ENCODE peak calls at places on chromosomes 3 and 15, in five cellular contexts. Q is dorsolateral prefrontal cortex, S is SW480, D is LoVo, F is MV-4-11. B is an unnamed sample.

GRCh38 chr3:27483117-27484001 is 825 bp downstream of the SLC4A7 start:
- DNase-seq in F (peak; percentile 57), D (peak; percentile 37), Q (no peak), S (peak; percentile 72), B (peak; percentile 64)

GRCh38 chr3:128491071-128491899 is 1.7 kb downstream of the GATA2 start:
- DNase-seq in Q (no peak), D (no peak), S (no peak), F (no peak), B (peak; percentile 48)

GRCh38 chr3:129888739-129889138 is 4.8 kb downstream of the TMCC1 start:
- DNase-seq in S (peak; percentile 85), D (peak; percentile 73), F (peak; percentile 12), Q (no peak), B (no peak)

GRCh38 chr3:150319900-150320299 is 88.2 kb upstream of the TSC22D2 start:
- DNase-seq in D (peak; percentile 90), S (peak; percentile 58), F (no peak), Q (no peak), B (no peak)

GRCh38 chr15:66655997-66656396 is 46.0 kb upstream of the SMAD6 start:
- DNase-seq in S (no peak), D (no peak), F (no peak), Q (no peak), B (no peak)

GRCh38 chr3:16069149-16069922 is 105.1 kb upstream of the GALNT15 start:
- DNase-seq in Q (no peak), F (no peak), D (peak; percentile 52), S (peak; percentile 83), B (no peak)

GRCh38 chr3:130748981-130749380 is 2.4 kb upstream of the PIK3R4 start:
- DNase-seq in Q (no peak), S (no peak), F (no peak), D (no peak), B (no peak)

GRCh38 chr15:23648920-23649515 is 1.4 kb upstream of the MAGEL2 start:
- DNase-seq in S (no peak), F (no peak), D (no peak), Q (peak; percentile 51), B (peak; percentile 7)

GRCh38 chr3:66431494-66431893 is 69.3 kb downstream of the LRIG1 start:
- DNase-seq in S (no peak), F (no peak), D (no peak), Q (no peak), B (no peak)

GRCh38 chr3:62833538-62833937 is 41.7 kb downstream of the CADPS start:
- DNase-seq in S (peak; percentile 9), Q (no peak), D (no peak), F (no peak), B (no peak)

GRCh38 chr15:62071711-62072308 is 5.0 kb downstream of the C2CD4A start:
- DNase-seq in Q (no peak), D (peak; percentile 61), F (peak; percentile 37), S (peak; percentile 41), B (peak; percentile 57)

GRCh38 chr3:150407818-150408231 is 273 bp upstream of the TSC22D2 start:
- DNase-seq in F (peak; percentile 64), Q (no peak), D (no peak), S (peak; percentile 63), B (peak; percentile 96)

GRCh38 chr3:112333002-112333385 is at the start of gene CD200:
- DNase-seq in S (peak; percentile 10), D (peak; percentile 61), Q (peak; percentile 57), F (no peak), B (peak; percentile 28)

GRCh38 chr15:42549052-42549491 is 434 bp downstream of the HAUS2 start:
- DNase-seq in D (peak; percentile 46), S (peak; percentile 58), Q (no peak), F (peak; percentile 42), B (no peak)

GRCh38 chr3:98657429-98657828 is 64.0 kb upstream of the CPOX start:
- DNase-seq in F (no peak), Q (no peak), D (no peak), S (peak; percentile 46), B (no peak)

GRCh38 chr3:120763601-120764000 is 21.1 kb downstream of the GTF2E1 start:
- DNase-seq in Q (no peak), F (no peak), S (no peak), D (no peak), B (no peak)

GRCh38 chr3:49476563-49476962 is 6.5 kb downstream of the DAG1 start:
- DNase-seq in D (no peak), S (peak; percentile 49), F (peak; percentile 91), Q (no peak), B (peak; percentile 76)

GRCh38 chr3:141248064-141248463 is 16.4 kb downstream of the PXYLP1 start:
- DNase-seq in D (no peak), F (no peak), S (no peak), Q (no peak), B (no peak)

GRCh38 chr15:88568589-88568988 is 22.1 kb upstream of the DET1 start:
- DNase-seq in Q (no peak), S (no peak), F (no peak), D (no peak), B (no peak)

GRCh38 chr15:31528846-31529245 is 202.2 kb downstream of the KLF13 start:
- DNase-seq in Q (peak; percentile 37), F (no peak), S (no peak), D (no peak), B (no peak)